ENCODE peak calls at places on chromosomes 13 and 19, in seven cellular contexts. K is cardiac muscle cell; H is fibroblast of lung; L is activated CD4-positive, alpha-beta T cell treated with anti-CD3 and anti-CD28 coated beads for 24 hours; D is ELR; G is stimulated activated CD4-positive, alpha-beta T cell treated with anti-CD3 and anti-CD28 coated beads, Interleukin-2, amount 100 ng/mL, for 24 hours; X is kidney tubule cell. O is an unnamed sample.

GRCh38 chr13:94595006-94595942 is 678 bp downstream of the TGDS start:
- DNase-seq in K (peak), H (peak), L (no peak), D (peak), G (peak), X (peak), O (peak)

GRCh38 chr13:27338816-27339215 is 68.2 kb downstream of the RASL11A start:
- DNase-seq in K (peak), H (no peak), L (no peak), D (peak), G (no peak), X (no peak), O (no peak)

GRCh38 chr19:11979527-11979926 is 14.7 kb downstream of the ZNF763 start:
- DNase-seq in K (no peak), H (no peak), L (no peak), D (no peak), G (no peak), X (no peak), O (no peak)

GRCh38 chr13:50094615-50095293 is 79.5 kb downstream of the KCNRG start:
- DNase-seq in K (no peak), H (peak), L (no peak), D (peak), G (no peak), X (peak), O (peak)

GRCh38 chr13:34246511-34246910 is 428.6 kb downstream of the RFC3 start:
- DNase-seq in K (no peak), H (peak), L (no peak), D (peak), G (no peak), X (peak), O (no peak)

GRCh38 chr13:51025245-51025872 is 85.7 kb downstream of the C13orf42 start:
- DNase-seq in K (no peak), H (peak), L (no peak), D (no peak), G (no peak), X (no peak), O (no peak)

GRCh38 chr13:46684287-46685001 is 112.5 kb downstream of the ESD start:
- DNase-seq in K (peak), H (peak), L (no peak), D (peak), G (no peak), X (peak), O (no peak)

GRCh38 chr19:50693064-50693975 is 26.3 kb downstream of the SHANK1 start:
- DNase-seq in K (no peak), H (no peak), L (no peak), D (no peak), G (no peak), X (no peak), O (no peak)

GRCh38 chr19:36215276-36216171 is 618 bp downstream of the ZNF146 start:
- DNase-seq in K (peak), H (peak), L (no peak), D (peak), G (peak), X (peak), O (peak)

GRCh38 chr13:61600360-61601033 is 184.8 kb upstream of the PCDH20 start:
- DNase-seq in K (no peak), H (no peak), L (no peak), D (no peak), G (no peak), X (no peak), O (no peak)

GRCh38 chr13:77565635-77566034 is 30.1 kb downstream of the SCEL start:
- DNase-seq in K (peak), H (peak), L (no peak), D (peak), G (no peak), X (peak), O (peak)

GRCh38 chr13:45996631-45997030 is 55.9 kb downstream of the ZC3H13 start:
- DNase-seq in K (no peak), H (no peak), L (no peak), D (no peak), G (no peak), X (no peak), O (no peak)

GRCh38 chr19:58547323-58548312 is 3.8 kb downstream of the TRIM28 start:
- DNase-seq in K (no peak), H (no peak), L (no peak), D (no peak), G (no peak), X (no peak), O (no peak)

GRCh38 chr13:30873519-30873918 is 32.6 kb upstream of the MEDAG start:
- DNase-seq in K (no peak), H (peak), L (no peak), D (peak), G (no peak), X (no peak), O (peak)

GRCh38 chr13:43804461-43805070 is 17.8 kb upstream of the ENOX1 start:
- DNase-seq in K (peak), H (peak), L (peak), D (peak), G (no peak), X (peak), O (peak)

GRCh38 chr13:110503037-110503901 is 58.3 kb downstream of the RAB20 start:
- DNase-seq in K (no peak), H (no peak), L (no peak), D (peak), G (no peak), X (no peak), O (peak)

GRCh38 chr13:97493471-97493870 is 59.5 kb downstream of the RAP2A start:
- DNase-seq in K (no peak), H (no peak), L (no peak), D (no peak), G (no peak), X (no peak), O (no peak)

GRCh38 chr13:23378009-23378632 is 55.4 kb downstream of the SACS start:
- DNase-seq in K (no peak), H (peak), L (peak), D (peak), G (peak), X (peak), O (peak)

O was measured in IMR-90.